ENCODE peak calls at places on chromosome 3, in nine cellular contexts. F, A, I, C, T, U, S, G and E are unnamed samples.
A peak's percentile ranks its signal among the peaks of the same experiment; 100 is the strongest.

GRCh38 chr3:113468536-113468935 is 27.2 kb upstream of the CFAP44 start:
- DNase-seq in U (no peak), A (no peak), S (no peak), G (no peak), T (no peak), F (no peak), I (no peak), C (no peak), E (no peak)

GRCh38 chr3:181838940-181839914 is 127.5 kb downstream of the SOX2 start:
- DNase-seq in G (no peak), I (no peak), F (no peak), A (no peak), C (no peak), T (no peak), S (no peak), U (peak; percentile 93), E (no peak)

GRCh38 chr3:134384963-134385362 is 10.7 kb upstream of the AMOTL2 start:
- DNase-seq in A (no peak), T (no peak), F (no peak), G (no peak), S (no peak), I (no peak), C (no peak), U (no peak), E (no peak)

GRCh38 chr3:46705751-46706572 is 4.8 kb downstream of the TMIE start:
- DNase-seq in S (no peak), I (no peak), U (no peak), F (no peak), T (no peak), C (no peak), G (peak; percentile 64), A (no peak), E (no peak)

GRCh38 chr3:81105761-81106160 is 655.7 kb downstream of the GBE1 start:
- DNase-seq in A (peak; percentile 11), C (no peak), T (no peak), F (no peak), I (no peak), U (no peak), S (no peak), G (no peak), E (no peak)

GRCh38 chr3:124764746-124765145 is 34.5 kb downstream of the UMPS start:
- DNase-seq in G (no peak), F (no peak), I (no peak), S (no peak), A (no peak), T (no peak), C (no peak), U (no peak), E (no peak)

GRCh38 chr3:98761656-98762229 is 1.4 kb upstream of the ST3GAL6 start:
- DNase-seq in T (no peak), C (no peak), G (no peak), A (no peak), I (no peak), F (no peak), U (no peak), S (no peak), E (no peak)

GRCh38 chr3:101171797-101172196 is 148.6 kb downstream of the IMPG2 start:
- DNase-seq in I (no peak), T (no peak), F (no peak), A (no peak), G (no peak), S (no peak), C (peak; percentile 46), U (no peak), E (no peak)